ENCODE peak calls at places on chromosomes 12 and 14, in nine cellular contexts. Z is SW480; B is Daoy; L is stimulated activated CD4-positive, alpha-beta T cell treated with anti-CD3 and anti-CD28 coated beads, Interleukin-2, amount 100 ng/mL, for 24 hours; S is ELR; D is activated effector memory CD4-positive, alpha-beta T cell treated with Interleukin-2 at 50 U/mL for 16 hours; K is effector memory CD8-positive, alpha-beta T cell; U is NCI-H187 treated with DMSO at 0.1 percent for 48 hours; Y is uterus. P is an unnamed sample.

GRCh38 chr14:34361504-34362011 is 100.5 kb downstream of the SPTSSA start:
- DNase-seq in Z (no peak), B (no peak), L (no peak), S (no peak), D (no peak), K (no peak), U (no peak), Y (peak), P (no peak)

GRCh38 chr12:24707379-24707778 is 241.5 kb downstream of the BCAT1 start:
- DNase-seq in Z (no peak), B (no peak), L (no peak), S (no peak), D (no peak), K (no peak), U (no peak), Y (no peak), P (no peak)

GRCh38 chr12:62632521-62632920 is 165.9 kb downstream of the MON2 start:
- DNase-seq in Z (peak), B (peak), L (peak), S (peak), D (no peak), K (peak), U (no peak), Y (peak), P (peak)

GRCh38 chr12:6735448-6736191 is 11.8 kb downstream of the COPS7A start:
- DNase-seq in Z (peak), B (peak), L (peak), S (peak), D (peak), K (peak), U (no peak), Y (peak), P (no peak)

GRCh38 chr12:66902020-66902419 is 223.1 kb upstream of the GRIP1 start:
- DNase-seq in Z (no peak), B (no peak), L (no peak), S (no peak), D (no peak), K (no peak), U (no peak), Y (no peak), P (no peak)

GRCh38 chr14:68910540-68910939 is 68.6 kb downstream of the ACTN1 start:
- DNase-seq in Z (no peak), B (peak), L (peak), S (no peak), D (no peak), K (no peak), U (no peak), Y (no peak), P (no peak)

GRCh38 chr14:90644882-90645281 is 171.3 kb downstream of the TTC7B start:
- DNase-seq in Z (no peak), B (no peak), L (no peak), S (peak), D (no peak), K (no peak), U (no peak), Y (peak), P (no peak)

GRCh38 chr12:88419794-88420193 is 160.5 kb downstream of the KITLG start:
- DNase-seq in Z (no peak), B (peak), L (no peak), S (peak), D (no peak), K (no peak), U (no peak), Y (no peak), P (no peak)

GRCh38 chr14:42140831-42141279 is 534.2 kb downstream of the LRFN5 start:
- DNase-seq in Z (no peak), B (peak), L (no peak), S (peak), D (no peak), K (no peak), U (no peak), Y (no peak), P (no peak)

GRCh38 chr14:104687601-104688504 is 1.6 kb upstream of the INF2 start:
- DNase-seq in Z (peak), B (peak), L (no peak), S (peak), D (no peak), K (no peak), U (no peak), Y (peak), P (no peak)

GRCh38 chr14:105271224-105271890 is 23.0 kb downstream of the BTBD6 start:
- DNase-seq in Z (no peak), B (no peak), L (no peak), S (no peak), D (no peak), K (no peak), U (no peak), Y (no peak), P (no peak)

GRCh38 chr14:91415794-91416743 is 1.6 kb downstream of the CCDC88C start:
- DNase-seq in Z (peak), B (peak), L (peak), S (no peak), D (peak), K (peak), U (peak), Y (no peak), P (no peak)

GRCh38 chr14:64879635-64880381 is at the start of gene SPTB:
- DNase-seq in Z (peak), B (peak), L (peak), S (no peak), D (peak), K (peak), U (peak), Y (peak), P (no peak)

GRCh38 chr12:108955225-108955835 is 65.5 kb downstream of the SVOP start:
- DNase-seq in Z (peak), B (peak), L (no peak), S (no peak), D (no peak), K (no peak), U (peak), Y (no peak), P (no peak)